ENCODE peak calls at places on chromosomes 2 and 18, in ten cellular contexts. J, E, O, C, P, F, N, V, A and X are unnamed samples.

GRCh38 chr2:170712653-170713279 is 2.4 kb upstream of the SP5 start:
- DNase-seq in J (no peak), E (no peak), O (no peak), C (no peak), P (no peak), F (no peak), N (no peak), V (no peak), A (no peak), X (no peak)

GRCh38 chr2:222651721-222652420 is 4.0 kb downstream of the FARSB start:
- DNase-seq in J (no peak), E (no peak), O (no peak), C (no peak), P (no peak), F (no peak), N (no peak), V (no peak), A (no peak), X (no peak)

GRCh38 chr2:160406591-160407392 is 86.8 kb downstream of the RBMS1 start:
- DNase-seq in J (peak), E (peak), O (peak), C (no peak), P (peak), F (peak), N (peak), V (peak), A (peak), X (peak)

GRCh38 chr2:130261970-130262760 is 63.9 kb upstream of the TUBA3E start:
- DNase-seq in J (no peak), E (peak), O (no peak), C (no peak), P (no peak), F (no peak), N (no peak), V (peak), A (no peak), X (no peak)

GRCh38 chr2:191358325-191359025 is 113.3 kb downstream of the MYO1B start:
- DNase-seq in J (no peak), E (peak), O (no peak), C (no peak), P (peak), F (no peak), N (no peak), V (no peak), A (no peak), X (no peak)

GRCh38 chr2:97764559-97765263 is 51.3 kb downstream of the ZAP70 start:
- DNase-seq in J (no peak), E (no peak), O (no peak), C (no peak), P (no peak), F (no peak), N (no peak), V (no peak), A (no peak), X (no peak)

GRCh38 chr18:48304906-48305693 is 104.1 kb downstream of the ZBTB7C start:
- DNase-seq in J (no peak), E (no peak), O (no peak), C (no peak), P (no peak), F (no peak), N (no peak), V (no peak), A (no peak), X (no peak)

GRCh38 chr2:9803023-9803805 is 40.1 kb upstream of the TAF1B start:
- DNase-seq in J (no peak), E (peak), O (no peak), C (no peak), P (peak), F (no peak), N (no peak), V (peak), A (no peak), X (no peak)